ENCODE peak calls at places on chromosomes 11 and 22, in four cellular contexts. O is HepG2, J is H1, S is K562. X is an unnamed sample.

GRCh38 chr11:17898071-17898470 is 114.8 kb downstream of the SERGEF start:
- DNase-seq in O (no peak), J (no peak), S (no peak), X (no peak)

GRCh38 chr11:110081462-110082233 is 11.5 kb upstream of the ZC3H12C start:
- DNase-seq in O (no peak), J (no peak), S (no peak), X (no peak)

GRCh38 chr22:49734390-49734789 is 93.3 kb downstream of the BRD1 start:
- DNase-seq in O (no peak), J (no peak), S (no peak), X (no peak)

GRCh38 chr11:102196816-102197215 is 86.6 kb downstream of the YAP1 start:
- DNase-seq in O (no peak), J (no peak), S (no peak), X (no peak)

GRCh38 chr22:25334091-25334490 is 114.7 kb downstream of the CRYBB2 start:
- DNase-seq in O (peak; percentile 49), J (no peak), S (peak; percentile 31), X (peak; percentile 19)

GRCh38 chr11:46026616-46027293 is 94.5 kb downstream of the PHF21A start:
- DNase-seq in O (no peak), J (no peak), S (no peak), X (no peak)

GRCh38 chr11:86172894-86173293 is 71.7 kb upstream of the EED start:
- DNase-seq in O (no peak), J (no peak), S (no peak), X (no peak)

GRCh38 chr11:58829736-58830135 is 14.8 kb downstream of the GLYATL2 start:
- DNase-seq in O (no peak), J (no peak), S (no peak), X (no peak)

GRCh38 chr11:126231725-126232459 is 20.3 kb downstream of the FAM118B start:
- DNase-seq in O (no peak), J (no peak), S (no peak), X (no peak)

GRCh38 chr11:47004595-47005033 is 68.1 kb downstream of the CSTPP1 start:
- DNase-seq in O (peak; percentile 96), J (no peak), S (peak; percentile 81), X (peak; percentile 19)

GRCh38 chr11:104531075-104531474 is 367.1 kb upstream of the PDGFD start:
- DNase-seq in O (peak; percentile 0), J (peak; percentile 10), S (no peak), X (peak; percentile 1)

GRCh38 chr11:70410276-70410675 is 11.9 kb downstream of the CTTN start:
- DNase-seq in O (no peak), J (no peak), S (no peak), X (no peak)

GRCh38 chr11:79400717-79401330 is 40.0 kb downstream of the TENM4 start:
- DNase-seq in O (peak; percentile 12), J (no peak), S (peak; percentile 10), X (peak; percentile 34)

GRCh38 chr22:32850157-32850556 is 48.7 kb downstream of the TIMP3 start:
- DNase-seq in O (no peak), J (no peak), S (no peak), X (no peak)

GRCh38 chr11:15965562-15966250 is 390.6 kb downstream of the SOX6 start:
- DNase-seq in O (no peak), J (no peak), S (no peak), X (no peak)

GRCh38 chr22:48088926-48089536 is 1326.6 kb downstream of the TBC1D22A start:
- DNase-seq in O (no peak), J (no peak), S (no peak), X (no peak)

GRCh38 chr11:19735512-19735911 is 22.9 kb downstream of the NAV2 start:
- DNase-seq in O (no peak), J (no peak), S (no peak), X (no peak)

DNA sequence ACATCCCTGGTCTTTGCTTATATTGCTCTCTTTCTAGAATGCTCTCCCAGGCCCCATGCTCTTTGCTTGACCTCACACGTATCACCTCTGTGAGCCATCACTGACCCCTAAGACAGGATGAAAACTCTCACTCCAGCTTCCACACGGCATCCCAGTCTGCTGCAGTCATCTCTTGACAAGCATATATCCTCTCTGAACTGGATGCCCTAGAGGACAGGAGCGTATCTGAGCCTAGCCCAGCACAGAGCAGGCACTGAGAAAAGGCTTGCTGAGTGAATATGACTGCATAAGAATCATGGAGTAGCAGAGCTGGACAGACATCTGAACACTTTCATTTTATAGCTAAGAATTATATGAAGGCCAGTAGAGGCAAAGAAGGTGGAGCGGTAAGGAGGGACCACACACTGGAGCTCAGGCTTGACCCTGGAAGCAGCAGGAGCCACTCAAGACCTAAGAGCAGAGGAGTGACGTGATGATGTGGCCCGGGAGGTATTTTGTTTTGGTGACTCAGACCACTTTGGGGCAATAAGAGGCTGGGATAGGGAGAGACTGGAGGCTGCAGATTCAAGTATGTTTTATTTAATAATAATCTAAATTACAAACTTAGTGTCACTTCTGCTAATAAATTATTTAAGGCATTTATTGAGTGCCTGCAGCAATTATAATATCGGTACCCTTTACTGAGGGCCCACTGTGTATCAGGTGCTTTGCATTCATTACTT is 42.7 kb downstream of the MAP6 start:
- DNase-seq in O (no peak), J (no peak), S (no peak), X (peak; percentile 43)
- TF ChIP-seq MAFK in O (no peak), J (no peak), S (no peak), X (no peak)

DNA sequence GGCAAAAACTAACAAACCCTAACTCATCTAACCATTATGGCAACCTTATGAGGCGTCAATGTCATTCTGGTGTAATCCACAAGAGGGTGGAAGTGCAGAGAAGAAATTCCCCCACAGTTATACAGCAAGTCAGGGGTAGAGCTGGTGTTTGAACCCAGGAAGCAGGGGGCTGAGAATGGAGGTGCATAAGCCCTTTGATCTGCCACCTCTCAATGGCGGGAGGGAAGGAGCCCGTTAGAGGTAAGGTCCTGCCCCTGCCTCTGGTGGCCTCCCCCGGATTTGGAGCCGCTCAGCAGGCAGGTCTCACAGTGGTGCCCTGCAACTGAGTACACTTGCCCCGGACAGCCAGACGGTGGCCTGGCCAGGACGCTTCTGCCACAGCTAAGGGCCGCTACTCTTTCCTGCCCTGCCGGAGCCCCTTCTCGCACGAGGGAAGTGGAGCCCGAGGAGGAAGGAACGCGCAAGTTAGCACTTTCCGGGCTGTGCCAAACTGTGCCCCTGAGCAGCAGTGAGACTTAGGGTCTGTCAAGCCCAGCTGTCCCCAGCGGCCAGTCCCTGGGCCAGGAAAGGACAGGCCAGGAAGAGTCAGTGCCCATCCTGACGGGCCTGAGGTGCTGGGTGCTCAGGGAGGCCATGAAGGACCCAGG is 1.1 kb downstream of the FXYD2 start:
- DNase-seq in O (no peak), J (no peak), S (peak; percentile 27), X (no peak)
- TF ChIP-seq JUN in O (no peak), J (no peak), S (no peak), X (no peak)

DNA sequence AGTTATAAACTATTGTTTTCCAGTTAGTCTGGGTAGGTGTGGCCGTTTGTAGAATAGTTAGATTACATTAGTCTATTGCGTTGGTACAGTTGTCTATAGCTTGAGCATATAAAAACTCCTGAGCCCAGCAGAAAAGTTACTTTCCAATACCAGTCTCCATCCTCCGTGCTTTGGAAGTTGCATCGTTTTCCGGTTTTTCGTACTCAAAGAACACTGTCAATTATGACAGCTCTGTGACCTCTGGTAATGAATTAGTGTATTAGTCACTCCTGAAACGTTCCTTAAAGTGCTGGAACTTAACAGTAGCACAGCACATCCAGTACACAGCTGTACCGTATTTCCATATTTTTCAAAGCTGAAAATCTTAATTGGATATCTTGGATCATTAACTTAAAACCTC is 808 bp upstream of the MSANTD2 start:
- DNase-seq in O (no peak), J (no peak), S (no peak), X (no peak)
- TF ChIP-seq MAFK in O (no peak), J (no peak), S (no peak), X (no peak)

GRCh38 chr11:96136623-96137313 is 206.2 kb downstream of the MAML2 start:
- DNase-seq in O (no peak), J (no peak), S (no peak), X (no peak)

GRCh38 chr11:96132437-96132836 is 208.5 kb upstream of the MTMR2 start:
- DNase-seq in O (peak; percentile 70), J (no peak), S (no peak), X (no peak)

GRCh38 chr11:96137357-96137756 is 205.6 kb downstream of the MAML2 start:
- DNase-seq in O (no peak), J (no peak), S (no peak), X (no peak)

GRCh38 chr11:96130061-96130460 is 206.2 kb upstream of the MTMR2 start:
- DNase-seq in O (no peak), J (no peak), S (no peak), X (no peak)

DNA sequence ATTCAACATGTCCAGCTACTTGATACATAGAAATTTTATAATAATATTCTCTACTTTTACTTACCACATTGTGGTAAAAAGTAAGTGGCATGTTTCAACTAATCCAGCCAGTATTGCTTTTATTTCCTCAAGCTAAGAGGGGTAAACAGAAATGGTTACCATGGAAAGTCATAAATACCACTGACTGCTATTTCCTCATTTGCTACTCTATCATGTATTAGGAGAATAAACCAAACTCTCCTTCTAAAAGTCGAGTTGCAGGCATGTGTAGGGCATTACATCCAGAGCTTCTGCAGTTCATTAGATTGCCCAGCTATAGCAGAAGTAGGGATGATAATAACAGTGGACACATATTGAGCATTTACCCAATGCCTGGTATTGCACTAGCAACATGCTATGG is 208.4 kb downstream of the MAML2 start:
- DNase-seq in O (no peak), J (no peak), S (no peak), X (no peak)
- TF ChIP-seq JUN in O (no peak), J (no peak), S (no peak), X (no peak)